ENCODE peak calls at places on chromosomes 1 and 21, in nine cellular contexts. One of them, this sample, is unnamed.
A peak's percentile ranks its signal among the peaks of the same experiment; 100 is the strongest.

GRCh38 chr1:1083181-1084027 is 9.3 kb upstream of the RNF223 start:
- DNase-seq in stimulated activated CD4-positive, alpha-beta T cell treated with anti-CD3 and anti-CD28 coated beads, Interleukin-12 subunit alpha, Interleukin-12 subunit beta, amount 100 ng/mL, for 4 hours: no peak
- DNase-seq in left kidney: no peak
- DNase-seq in substantia nigra: no peak
- DNase-seq in cardiac septum: peak; percentile 66
- DNase-seq in Caki2: no peak
- DNase-seq in H4: no peak
- DNase-seq in neural progenitor cell: no peak
- DNase-seq in Daoy: no peak
- DNase-seq in this sample: no peak

GRCh38 chr21:45618846-45619485 is 24.6 kb upstream of the PCBP3 start:
- DNase-seq in stimulated activated CD4-positive, alpha-beta T cell treated with anti-CD3 and anti-CD28 coated beads, Interleukin-12 subunit alpha, Interleukin-12 subunit beta, amount 100 ng/mL, for 4 hours: no peak
- DNase-seq in left kidney: no peak
- DNase-seq in substantia nigra: no peak
- DNase-seq in cardiac septum: peak; percentile 75
- DNase-seq in Caki2: no peak
- DNase-seq in H4: peak; percentile 72
- DNase-seq in neural progenitor cell: no peak
- DNase-seq in Daoy: peak; percentile 62
- DNase-seq in this sample: no peak

GRCh38 chr1:55684131-55684650 is 469.0 kb upstream of the USP24 start:
- DNase-seq in stimulated activated CD4-positive, alpha-beta T cell treated with anti-CD3 and anti-CD28 coated beads, Interleukin-12 subunit alpha, Interleukin-12 subunit beta, amount 100 ng/mL, for 4 hours: no peak
- DNase-seq in left kidney: no peak
- DNase-seq in substantia nigra: no peak
- DNase-seq in cardiac septum: no peak
- DNase-seq in Caki2: no peak
- DNase-seq in H4: no peak
- DNase-seq in neural progenitor cell: no peak
- DNase-seq in Daoy: no peak
- DNase-seq in this sample: no peak

GRCh38 chr1:4380564-4381168 is 273.7 kb upstream of the AJAP1 start:
- DNase-seq in stimulated activated CD4-positive, alpha-beta T cell treated with anti-CD3 and anti-CD28 coated beads, Interleukin-12 subunit alpha, Interleukin-12 subunit beta, amount 100 ng/mL, for 4 hours: no peak
- DNase-seq in left kidney: no peak
- DNase-seq in substantia nigra: no peak
- DNase-seq in cardiac septum: no peak
- DNase-seq in Caki2: peak; percentile 76
- DNase-seq in H4: no peak
- DNase-seq in neural progenitor cell: no peak
- DNase-seq in Daoy: no peak
- DNase-seq in this sample: no peak

GRCh38 chr1:246784621-246785535 is 60.7 kb downstream of the SCCPDH start:
- DNase-seq in stimulated activated CD4-positive, alpha-beta T cell treated with anti-CD3 and anti-CD28 coated beads, Interleukin-12 subunit alpha, Interleukin-12 subunit beta, amount 100 ng/mL, for 4 hours: no peak
- DNase-seq in left kidney: no peak
- DNase-seq in substantia nigra: no peak
- DNase-seq in cardiac septum: no peak
- DNase-seq in Caki2: no peak
- DNase-seq in H4: no peak
- DNase-seq in neural progenitor cell: no peak
- DNase-seq in Daoy: peak; percentile 38
- DNase-seq in this sample: no peak

GRCh38 chr1:40389871-40390560 is 16.5 kb downstream of the SMAP2 start:
- DNase-seq in stimulated activated CD4-positive, alpha-beta T cell treated with anti-CD3 and anti-CD28 coated beads, Interleukin-12 subunit alpha, Interleukin-12 subunit beta, amount 100 ng/mL, for 4 hours: no peak
- DNase-seq in left kidney: no peak
- DNase-seq in substantia nigra: no peak
- DNase-seq in cardiac septum: no peak
- DNase-seq in Caki2: no peak
- DNase-seq in H4: peak; percentile 76
- DNase-seq in neural progenitor cell: no peak
- DNase-seq in Daoy: no peak
- DNase-seq in this sample: no peak

GRCh38 chr1:112672009-112672408 is 2.5 kb upstream of the MOV10 start:
- DNase-seq in stimulated activated CD4-positive, alpha-beta T cell treated with anti-CD3 and anti-CD28 coated beads, Interleukin-12 subunit alpha, Interleukin-12 subunit beta, amount 100 ng/mL, for 4 hours: no peak
- DNase-seq in left kidney: no peak
- DNase-seq in substantia nigra: no peak
- DNase-seq in cardiac septum: no peak
- DNase-seq in Caki2: no peak
- DNase-seq in H4: no peak
- DNase-seq in neural progenitor cell: no peak
- DNase-seq in Daoy: no peak
- DNase-seq in this sample: no peak

GRCh38 chr1:232333419-232333767 is 296.5 kb downstream of the SIPA1L2 start:
- DNase-seq in stimulated activated CD4-positive, alpha-beta T cell treated with anti-CD3 and anti-CD28 coated beads, Interleukin-12 subunit alpha, Interleukin-12 subunit beta, amount 100 ng/mL, for 4 hours: no peak
- DNase-seq in left kidney: no peak
- DNase-seq in substantia nigra: no peak
- DNase-seq in cardiac septum: no peak
- DNase-seq in Caki2: no peak
- DNase-seq in H4: no peak
- DNase-seq in neural progenitor cell: no peak
- DNase-seq in Daoy: no peak
- DNase-seq in this sample: no peak

GRCh38 chr1:152884966-152885624 is 7.0 kb downstream of the SMCP start:
- DNase-seq in stimulated activated CD4-positive, alpha-beta T cell treated with anti-CD3 and anti-CD28 coated beads, Interleukin-12 subunit alpha, Interleukin-12 subunit beta, amount 100 ng/mL, for 4 hours: no peak
- DNase-seq in left kidney: no peak
- DNase-seq in substantia nigra: no peak
- DNase-seq in cardiac septum: no peak
- DNase-seq in Caki2: no peak
- DNase-seq in H4: peak; percentile 23
- DNase-seq in neural progenitor cell: no peak
- DNase-seq in Daoy: peak; percentile 42
- DNase-seq in this sample: no peak

GRCh38 chr1:2787163-2787911 is 14.2 kb downstream of the TTC34 start:
- DNase-seq in stimulated activated CD4-positive, alpha-beta T cell treated with anti-CD3 and anti-CD28 coated beads, Interleukin-12 subunit alpha, Interleukin-12 subunit beta, amount 100 ng/mL, for 4 hours: no peak
- DNase-seq in left kidney: no peak
- DNase-seq in substantia nigra: no peak
- DNase-seq in cardiac septum: peak; percentile 26
- DNase-seq in Caki2: no peak
- DNase-seq in H4: no peak
- DNase-seq in neural progenitor cell: no peak
- DNase-seq in Daoy: no peak
- DNase-seq in this sample: no peak

GRCh38 chr1:226060976-226061792 is 1.3 kb upstream of the H3-3A start:
- DNase-seq in stimulated activated CD4-positive, alpha-beta T cell treated with anti-CD3 and anti-CD28 coated beads, Interleukin-12 subunit alpha, Interleukin-12 subunit beta, amount 100 ng/mL, for 4 hours: no peak
- DNase-seq in left kidney: peak; percentile 35
- DNase-seq in substantia nigra: no peak
- DNase-seq in cardiac septum: no peak
- DNase-seq in Caki2: peak; percentile 2
- DNase-seq in H4: no peak
- DNase-seq in neural progenitor cell: no peak
- DNase-seq in Daoy: no peak
- DNase-seq in this sample: no peak

GRCh38 chr1:150365945-150366344 is 2.0 kb downstream of the RPRD2 start:
- DNase-seq in stimulated activated CD4-positive, alpha-beta T cell treated with anti-CD3 and anti-CD28 coated beads, Interleukin-12 subunit alpha, Interleukin-12 subunit beta, amount 100 ng/mL, for 4 hours: no peak
- DNase-seq in left kidney: peak; percentile 24
- DNase-seq in substantia nigra: no peak
- DNase-seq in cardiac septum: no peak
- DNase-seq in Caki2: peak; percentile 18
- DNase-seq in H4: no peak
- DNase-seq in neural progenitor cell: no peak
- DNase-seq in Daoy: no peak
- DNase-seq in this sample: no peak

GRCh38 chr1:3014041-3014440 is 7.2 kb upstream of the ACTRT2 start:
- DNase-seq in stimulated activated CD4-positive, alpha-beta T cell treated with anti-CD3 and anti-CD28 coated beads, Interleukin-12 subunit alpha, Interleukin-12 subunit beta, amount 100 ng/mL, for 4 hours: no peak
- DNase-seq in left kidney: no peak
- DNase-seq in substantia nigra: no peak
- DNase-seq in cardiac septum: peak; percentile 22
- DNase-seq in Caki2: no peak
- DNase-seq in H4: no peak
- DNase-seq in neural progenitor cell: no peak
- DNase-seq in Daoy: no peak
- DNase-seq in this sample: no peak

GRCh38 chr1:175075572-175076568 is 8.2 kb downstream of the TNN start:
- DNase-seq in stimulated activated CD4-positive, alpha-beta T cell treated with anti-CD3 and anti-CD28 coated beads, Interleukin-12 subunit alpha, Interleukin-12 subunit beta, amount 100 ng/mL, for 4 hours: no peak
- DNase-seq in left kidney: no peak
- DNase-seq in substantia nigra: no peak
- DNase-seq in cardiac septum: no peak
- DNase-seq in Caki2: no peak
- DNase-seq in H4: no peak
- DNase-seq in neural progenitor cell: no peak
- DNase-seq in Daoy: peak; percentile 67
- DNase-seq in this sample: no peak

GRCh38 chr1:31977361-31978131 is 36.1 kb upstream of the KHDRBS1 start:
- DNase-seq in stimulated activated CD4-positive, alpha-beta T cell treated with anti-CD3 and anti-CD28 coated beads, Interleukin-12 subunit alpha, Interleukin-12 subunit beta, amount 100 ng/mL, for 4 hours: no peak
- DNase-seq in left kidney: peak; percentile 58
- DNase-seq in substantia nigra: no peak
- DNase-seq in cardiac septum: no peak
- DNase-seq in Caki2: no peak
- DNase-seq in H4: peak; percentile 27
- DNase-seq in neural progenitor cell: peak; percentile 79
- DNase-seq in Daoy: peak; percentile 29
- DNase-seq in this sample: peak; percentile 60

GRCh38 chr1:225845633-225846259 is 35.8 kb downstream of the EPHX1 start:
- DNase-seq in stimulated activated CD4-positive, alpha-beta T cell treated with anti-CD3 and anti-CD28 coated beads, Interleukin-12 subunit alpha, Interleukin-12 subunit beta, amount 100 ng/mL, for 4 hours: peak; percentile 31
- DNase-seq in left kidney: peak; percentile 93
- DNase-seq in substantia nigra: peak; percentile 56
- DNase-seq in cardiac septum: peak; percentile 84
- DNase-seq in Caki2: peak; percentile 64
- DNase-seq in H4: peak; percentile 65
- DNase-seq in neural progenitor cell: peak; percentile 93
- DNase-seq in Daoy: peak; percentile 78
- DNase-seq in this sample: peak; percentile 88

GRCh38 chr1:56301791-56302190 is 277.6 kb downstream of the PLPP3 start:
- DNase-seq in stimulated activated CD4-positive, alpha-beta T cell treated with anti-CD3 and anti-CD28 coated beads, Interleukin-12 subunit alpha, Interleukin-12 subunit beta, amount 100 ng/mL, for 4 hours: no peak
- DNase-seq in left kidney: no peak
- DNase-seq in substantia nigra: no peak
- DNase-seq in cardiac septum: no peak
- DNase-seq in Caki2: no peak
- DNase-seq in H4: peak; percentile 18
- DNase-seq in neural progenitor cell: no peak
- DNase-seq in Daoy: peak; percentile 87
- DNase-seq in this sample: no peak

GRCh38 chr1:229093546-229094336 is 177.2 kb upstream of the RAB4A start:
- DNase-seq in stimulated activated CD4-positive, alpha-beta T cell treated with anti-CD3 and anti-CD28 coated beads, Interleukin-12 subunit alpha, Interleukin-12 subunit beta, amount 100 ng/mL, for 4 hours: no peak
- DNase-seq in left kidney: peak; percentile 83
- DNase-seq in substantia nigra: no peak
- DNase-seq in cardiac septum: no peak
- DNase-seq in Caki2: no peak
- DNase-seq in H4: no peak
- DNase-seq in neural progenitor cell: no peak
- DNase-seq in Daoy: no peak
- DNase-seq in this sample: no peak

GRCh38 chr1:43979528-43980254 is 681 bp downstream of the B4GALT2 start:
- DNase-seq in stimulated activated CD4-positive, alpha-beta T cell treated with anti-CD3 and anti-CD28 coated beads, Interleukin-12 subunit alpha, Interleukin-12 subunit beta, amount 100 ng/mL, for 4 hours: peak; percentile 37
- DNase-seq in left kidney: peak; percentile 67
- DNase-seq in substantia nigra: peak; percentile 61
- DNase-seq in cardiac septum: no peak
- DNase-seq in Caki2: peak; percentile 30
- DNase-seq in H4: peak; percentile 61
- DNase-seq in neural progenitor cell: peak; percentile 52
- DNase-seq in Daoy: peak; percentile 82
- DNase-seq in this sample: peak; percentile 63

This sample was measured in glutamatergic neuron.